ENCODE peak calls at places on chromosomes 4 and X, in five cellular contexts. T, N, C, I and G are unnamed samples. For H3K36me3, the result is how much of the 10 kb centered on the place peaks cover.

GRCh38 chrX:40167240-40168182 is 69.8 kb upstream of the BCOR start:
- DNase-seq in T (peak), N (peak), C (no peak), I (peak), G (no peak)

GRCh38 chr4:16329132-16329796 is 103.0 kb upstream of the TAPT1 start:
- DNase-seq in T (no peak), N (no peak), C (no peak), I (no peak), G (no peak)

GRCh38 chr4:107757860-107758476 is 37.9 kb upstream of the PAPSS1 start:
- DNase-seq in T (no peak), N (no peak), C (peak), I (no peak), G (no peak)

GRCh38 chrX:69095260-69095659 is 70.0 kb downstream of the PJA1 start:
- DNase-seq in T (no peak), N (no peak), C (no peak), I (no peak), G (no peak)

GRCh38 chrX:115560978-115561604 is at the start of gene PLS3:
- DNase-seq in T (peak), N (peak), C (peak), I (peak), G (no peak)

GRCh38 chr4:172869621-172870268 is 298.9 kb upstream of the GALNT7 start:
- DNase-seq in T (no peak), N (no peak), C (no peak), I (no peak), G (no peak)

GRCh38 chr4:177182156-177182555 is 127.5 kb upstream of the NEIL3 start:
- DNase-seq in T (no peak), N (no peak), C (peak), I (no peak), G (no peak)

GRCh38 chrX:19625612-19626011 is 110.3 kb upstream of the MAP3K15 start:
- DNase-seq in T (no peak), N (no peak), C (no peak), I (no peak), G (no peak)

GRCh38 chr4:24793219-24794005 is 2.0 kb upstream of the SOD3 start:
- DNase-seq in T (no peak), N (no peak), C (no peak), I (no peak), G (no peak)

GRCh38 chr4:52106701-52107100 is 55.6 kb downstream of the SPATA18 start:
- DNase-seq in T (no peak), N (no peak), C (peak), I (no peak), G (no peak)

DNA sequence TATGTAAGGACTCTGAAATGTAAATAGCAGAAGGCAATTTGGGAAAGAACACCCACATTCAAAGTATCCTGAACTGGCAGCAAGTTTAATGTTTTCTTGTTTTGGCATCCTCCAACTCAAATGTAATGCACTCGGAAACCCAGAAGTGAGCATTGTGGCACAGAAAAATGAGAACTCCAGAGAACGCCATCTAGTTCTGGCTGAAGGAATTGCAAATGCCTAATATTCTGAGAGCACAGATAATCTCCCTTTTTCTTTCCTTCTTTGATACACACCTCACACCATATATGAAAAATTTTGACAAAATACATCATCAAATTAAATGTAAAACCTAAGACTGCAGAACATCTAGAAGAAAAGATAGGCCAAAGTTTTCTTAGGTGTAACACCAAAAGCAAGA is 52.1 kb downstream of the PWWP3B start:
- DNase-seq in T (no peak), N (no peak), C (no peak), I (no peak), G (no peak)
- TF ChIP-seq CTCF in T (peak), N (peak), C (no peak), I (peak), G (peak)

DNA sequence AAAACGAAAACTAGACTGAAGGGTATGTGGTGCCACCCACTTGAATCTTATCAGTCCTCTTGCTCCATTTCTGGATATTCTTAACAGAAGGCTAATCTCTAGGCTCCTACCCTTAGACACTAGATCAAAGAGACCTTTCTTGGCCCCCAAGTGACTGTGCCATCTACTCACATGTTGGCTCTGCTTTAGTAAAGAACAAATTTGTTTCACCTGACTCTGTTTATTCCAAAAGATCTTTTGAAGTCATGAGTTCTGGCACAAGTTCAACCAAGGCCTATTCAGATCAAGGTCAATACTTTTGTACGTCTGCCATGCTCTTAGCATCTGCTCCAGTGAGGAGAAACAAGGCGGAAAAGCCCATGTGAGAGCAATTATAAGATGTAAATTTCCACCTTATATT is 37.3 kb downstream of the MAGEB17 start:
- DNase-seq in T (peak), N (no peak), C (no peak), I (no peak), G (no peak)
- H3K36me3 ChIP-seq in T (under half), N (under half), C (under half), I (under half), G (under half)

GRCh38 chr4:126404549-126404948 is 1089.8 kb downstream of the FAT4 start:
- DNase-seq in T (no peak), N (no peak), C (peak), I (no peak), G (no peak)

GRCh38 chr4:126411047-126411446 is 1096.3 kb downstream of the FAT4 start:
- DNase-seq in T (no peak), N (no peak), C (no peak), I (no peak), G (no peak)

GRCh38 chr4:126405369-126405982 is 1090.7 kb downstream of the FAT4 start:
- DNase-seq in T (no peak), N (no peak), C (peak), I (no peak), G (no peak)
- TF ChIP-seq CTCF in T (no peak), N (peak), C (peak), I (peak), G (peak)

GRCh38 chr4:145842224-145842887 is 96.3 kb downstream of the ZNF827 start:
- DNase-seq in T (no peak), N (no peak), C (no peak), I (no peak), G (no peak)

GRCh38 chr4:145840162-145840768 is 98.4 kb downstream of the ZNF827 start:
- DNase-seq in T (no peak), N (no peak), C (peak), I (no peak), G (no peak)

GRCh38 chr4:145839151-145839550 is 99.5 kb downstream of the ZNF827 start:
- DNase-seq in T (no peak), N (no peak), C (no peak), I (peak), G (no peak)

GRCh38 chr4:145843148-145843547 is 95.5 kb downstream of the ZNF827 start:
- DNase-seq in T (no peak), N (no peak), C (peak), I (no peak), G (no peak)

DNA sequence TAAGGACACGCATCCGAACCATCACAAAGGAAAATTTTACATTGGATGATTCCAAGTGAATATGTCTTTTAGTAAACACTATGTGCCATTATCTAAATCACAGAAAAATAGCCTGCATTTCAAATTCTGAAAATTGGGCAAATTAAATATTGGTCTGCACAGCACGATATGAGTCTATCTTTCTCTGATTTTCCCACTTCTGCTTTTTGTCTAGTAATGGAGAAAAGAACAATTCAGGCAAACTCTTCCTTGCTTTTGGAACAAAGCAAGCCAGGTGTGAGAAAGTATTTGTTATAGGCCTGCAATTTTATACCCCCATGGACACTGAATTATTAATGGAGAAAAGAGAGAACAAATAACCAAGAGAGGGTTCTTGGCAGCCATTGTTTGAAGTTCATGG is 97.8 kb downstream of the ZNF827 start:
- DNase-seq in T (no peak), N (no peak), C (no peak), I (no peak), G (no peak)
- H3K36me3 ChIP-seq in T (under half), N (under half), C (under half), I (half or more), G (under half)